ENCODE peak calls at places on chromosomes 2 and 18, in six cellular contexts. B is stromal cell of bone marrow, Q is substantia nigra, A is colonic mucosa, X is NCI-H446 treated with DMSO at 0.1 percent for 48 hours, T is Calu3. Z is an unnamed sample.

GRCh38 chr2:192146069-192147006 is 48.4 kb downstream of the TMEFF2 start:
- DNase-seq in A (no peak), X (peak), Q (no peak), B (peak), T (no peak), Z (peak)

GRCh38 chr2:224222976-224223375 is 178.9 kb downstream of the FAM124B start:
- DNase-seq in A (no peak), T (no peak), Q (no peak), B (no peak), X (no peak), Z (no peak)

GRCh38 chr2:24456610-24457556 is 34.2 kb upstream of the NCOA1 start:
- DNase-seq in T (no peak), X (peak), B (peak), Q (no peak), A (peak), Z (peak)

GRCh38 chr18:3855961-3856360 is 406.0 kb downstream of the TGIF1 start:
- DNase-seq in A (no peak), T (no peak), X (no peak), B (no peak), Q (no peak), Z (no peak)

GRCh38 chr18:36296591-36297418 is 708 bp upstream of the FHOD3 start:
- DNase-seq in A (peak), X (peak), Q (peak), T (peak), B (peak), Z (peak)

GRCh38 chr2:44283116-44283666 is 7.9 kb downstream of the SLC3A1 start:
- DNase-seq in Q (no peak), A (no peak), X (no peak), B (no peak), T (no peak), Z (no peak)

GRCh38 chr2:8098952-8099582 is 582.8 kb upstream of the ID2 start:
- DNase-seq in B (no peak), Q (no peak), X (no peak), A (no peak), T (no peak), Z (no peak)

GRCh38 chr2:391658-392170 is 103.8 kb upstream of the ALKAL2 start:
- DNase-seq in T (no peak), X (no peak), A (no peak), B (no peak), Q (no peak), Z (no peak)

GRCh38 chr2:144836635-144837350 is 316.9 kb upstream of the ZEB2 start:
- DNase-seq in A (no peak), Q (no peak), T (no peak), B (peak), X (no peak), Z (no peak)

GRCh38 chr18:38996056-38996455 is 1430.5 kb upstream of the CELF4 start:
- DNase-seq in B (no peak), X (no peak), A (no peak), T (no peak), Q (no peak), Z (no peak)

GRCh38 chr2:9100080-9100876 is 96.8 kb upstream of the MBOAT2 start:
- DNase-seq in A (no peak), X (no peak), Q (no peak), B (no peak), T (no peak), Z (no peak)

GRCh38 chr2:157307021-157307420 is 18.6 kb downstream of the ERMN start:
- DNase-seq in A (no peak), Q (no peak), B (no peak), T (no peak), X (no peak), Z (no peak)

GRCh38 chr2:190121971-190122370 is 59.4 kb upstream of the MSTN start:
- DNase-seq in X (no peak), T (no peak), B (no peak), Q (peak), A (no peak), Z (peak)

GRCh38 chr2:11498543-11499034 is 32.6 kb upstream of the E2F6 start:
- DNase-seq in B (no peak), X (no peak), A (peak), Q (peak), T (peak), Z (peak)

GRCh38 chr18:62460851-62461300 is 61.9 kb upstream of the ZCCHC2 start:
- DNase-seq in A (no peak), X (no peak), B (no peak), T (no peak), Q (no peak), Z (no peak)

GRCh38 chr18:50507120-50507590 is 52.7 kb upstream of the MAPK4 start:
- DNase-seq in X (no peak), Q (peak), A (no peak), B (peak), T (peak), Z (peak)

GRCh38 chr2:96556441-96557330 is 20.1 kb downstream of the ARID5A start:
- DNase-seq in A (peak), Q (no peak), B (peak), X (no peak), T (peak), Z (peak)

GRCh38 chr18:79919089-79919488 is 32.4 kb downstream of the SLC66A2 start:
- DNase-seq in A (no peak), Q (no peak), T (no peak), X (no peak), B (no peak), Z (no peak)

Z was measured in lung microvascular endothelial cell.